ENCODE peak calls at places on chromosome 15, in four cellular contexts. N, K, D and Z are unnamed samples.

GRCh38 chr15:92877000-92877399 is 23.1 kb upstream of the CHD2 start:
- DNase-seq in K (no peak), D (no peak), N (no peak), Z (no peak)

GRCh38 chr15:65743637-65744252 is 48.3 kb downstream of the DENND4A start:
- DNase-seq in D (no peak), N (no peak), K (peak; percentile 14), Z (no peak)

GRCh38 chr15:68618339-68619302 is 39.8 kb downstream of the CORO2B start:
- DNase-seq in D (no peak), K (peak; percentile 30), N (peak; percentile 70), Z (no peak)

GRCh38 chr15:72196409-72197044 is 1.1 kb downstream of the GRAMD2A start:
- DNase-seq in D (no peak), K (no peak), N (no peak), Z (no peak)

GRCh38 chr15:98850991-98851776 is 156.4 kb downstream of the PGPEP1L start:
- DNase-seq in K (peak; percentile 91), N (peak; percentile 70), D (peak; percentile 57), Z (peak; percentile 84)

GRCh38 chr15:39593071-39594055 is 12.5 kb downstream of the THBS1 start:
- DNase-seq in N (peak; percentile 34), D (no peak), K (no peak), Z (no peak)

GRCh38 chr15:31263751-31264533 is 62.7 kb upstream of the KLF13 start:
- DNase-seq in D (no peak), K (no peak), N (no peak), Z (peak; percentile 24)

GRCh38 chr15:99731336-99732267 is 1.6 kb downstream of the LYSMD4 start:
- DNase-seq in K (peak; percentile 63), D (no peak), N (no peak), Z (peak; percentile 60)

GRCh38 chr15:97410907-97411575 is 549.5 kb upstream of the ARRDC4 start:
- DNase-seq in K (no peak), D (no peak), N (no peak), Z (no peak)

GRCh38 chr15:74635228-74635627 is 19.6 kb downstream of the CLK3 start:
- DNase-seq in K (peak; percentile 77), N (peak; percentile 61), D (no peak), Z (peak; percentile 73)

GRCh38 chr15:66701422-66702034 is 508 bp upstream of the SMAD6 start:
- DNase-seq in N (no peak), D (no peak), K (peak; percentile 78), Z (peak; percentile 60)

GRCh38 chr15:40340740-40341400 is at the start of gene CCDC9B:
- DNase-seq in K (no peak), D (no peak), N (peak; percentile 84), Z (no peak)

GRCh38 chr15:59191855-59192237 is 14.8 kb upstream of the LDHAL6B start:
- DNase-seq in K (no peak), D (no peak), N (peak; percentile 96), Z (no peak)

GRCh38 chr15:37101634-37102314 is 1.4 kb upstream of the MEIS2 start:
- DNase-seq in N (peak; percentile 70), K (peak; percentile 55), D (no peak), Z (peak; percentile 83)

GRCh38 chr15:25501828-25502446 is 63.1 kb upstream of the UBE3A start:
- DNase-seq in N (peak; percentile 41), D (no peak), K (peak; percentile 83), Z (peak; percentile 45)

GRCh38 chr15:70912187-70912586 is 19.6 kb downstream of the LRRC49 start:
- DNase-seq in N (no peak), D (no peak), K (no peak), Z (no peak)

GRCh38 chr15:70910958-70911357 is 18.3 kb downstream of the LRRC49 start:
- DNase-seq in N (no peak), K (no peak), D (no peak), Z (no peak)

GRCh38 chr15:70921297-70921696 is 28.7 kb downstream of the LRRC49 start:
- DNase-seq in D (no peak), K (no peak), N (peak; percentile 76), Z (no peak)

GRCh38 chr15:70917955-70918354 is 25.3 kb downstream of the LRRC49 start:
- DNase-seq in N (no peak), K (no peak), D (no peak), Z (no peak)

DNA sequence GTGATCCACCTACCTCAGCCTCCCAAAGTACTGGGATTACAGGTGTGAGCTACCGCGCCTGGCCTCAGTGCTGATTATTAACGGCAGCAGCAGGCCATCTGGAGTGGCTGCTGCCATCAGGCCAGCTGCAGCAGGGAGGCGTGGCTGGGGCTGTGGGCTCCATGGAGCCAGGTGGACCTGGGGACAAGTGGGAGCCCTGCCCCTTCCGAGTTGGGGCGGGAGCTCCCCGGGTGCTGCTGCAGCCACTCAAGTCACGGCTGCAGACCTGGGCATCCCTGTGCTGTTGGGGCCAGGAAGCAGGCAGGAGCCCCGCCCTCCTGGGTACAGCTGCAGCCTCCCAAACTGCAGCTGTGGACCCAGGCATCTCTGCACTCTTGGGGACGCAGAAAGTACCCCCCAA is 23.9 kb downstream of the LRRC49 start:
- DNase-seq in K (no peak), D (no peak), N (no peak), Z (peak; percentile 30)
- H3K56ac ChIP-seq in K (no peak overlapping the region), D (no peak overlapping the region), N (no peak overlapping the region), Z (no peak overlapping the region)

DNA sequence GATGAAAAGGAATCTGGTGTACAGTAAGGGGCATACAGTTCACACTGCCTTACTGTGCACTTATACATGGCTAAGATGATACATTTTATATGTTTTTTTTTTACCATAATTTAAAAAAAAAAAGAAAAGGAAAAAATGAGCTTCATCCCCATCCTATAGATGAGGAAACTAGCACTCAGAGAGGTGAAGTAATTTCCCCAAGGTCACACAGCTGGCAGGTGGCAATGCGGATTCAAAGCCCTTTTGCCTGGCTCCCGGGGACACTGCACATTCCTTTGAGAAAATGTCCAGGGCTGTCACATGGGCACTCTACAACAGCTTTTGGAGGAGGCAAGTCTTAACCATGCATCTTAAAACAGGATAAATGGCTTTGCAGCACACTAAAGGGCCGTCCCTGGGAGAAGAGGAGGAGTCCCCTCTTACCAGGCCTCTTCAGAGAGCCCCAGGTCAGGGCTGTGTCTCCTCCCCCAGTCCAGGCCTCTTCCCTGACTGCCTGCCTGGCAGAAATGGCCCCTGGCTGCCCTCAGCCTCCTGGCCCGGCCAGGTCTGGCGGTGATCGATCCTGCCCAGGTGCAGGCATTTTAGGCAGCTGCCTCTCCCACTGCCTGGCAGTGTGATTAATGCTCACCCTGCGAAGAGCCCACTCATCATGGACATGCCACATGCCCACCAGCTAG is 95.1 kb upstream of the LINGO1 start:
- DNase-seq in D (no peak), K (no peak), N (no peak), Z (no peak)
- H3K23ac ChIP-seq in D (no peak overlapping the region), K (no peak overlapping the region), N (no peak overlapping the region), Z (no peak overlapping the region)

GRCh38 chr15:48556159-48556897 is 89.2 kb downstream of the FBN1 start:
- DNase-seq in D (no peak), N (peak; percentile 20), K (no peak), Z (no peak)

GRCh38 chr15:48555244-48555804 is 90.2 kb downstream of the FBN1 start:
- DNase-seq in K (peak; percentile 18), D (no peak), N (peak; percentile 88), Z (no peak)

GRCh38 chr15:48553559-48553958 is 92.0 kb downstream of the FBN1 start:
- DNase-seq in K (no peak), D (no peak), N (peak; percentile 62), Z (no peak)

GRCh38 chr15:48550822-48551525 is 94.5 kb downstream of the FBN1 start:
- DNase-seq in D (no peak), N (no peak), K (no peak), Z (no peak)

GRCh38 chr15:48554112-48554511 is 91.4 kb downstream of the FBN1 start:
- DNase-seq in D (no peak), K (no peak), N (no peak), Z (no peak)
- H3K56ac ChIP-seq in D (no peak overlapping the region), K (no peak overlapping the region), N (peak overlapping the region; percentile 82), Z (no peak overlapping the region)

GRCh38 chr15:75725021-75725718 is 12.5 kb upstream of the CSPG4 start:
- DNase-seq in K (no peak), N (no peak), D (no peak), Z (no peak)
- H3K23ac ChIP-seq in K (no peak overlapping the region), N (no peak overlapping the region), D (no peak overlapping the region), Z (no peak overlapping the region)

GRCh38 chr15:78065284-78065872 is 12.1 kb downstream of the TBC1D2B start:
- DNase-seq in N (peak; percentile 99), K (peak; percentile 65), D (no peak), Z (no peak)
- H3K56ac ChIP-seq in N (peak overlapping the region; percentile 75), K (no peak overlapping the region), D (no peak overlapping the region), Z (no peak overlapping the region)

DNA sequence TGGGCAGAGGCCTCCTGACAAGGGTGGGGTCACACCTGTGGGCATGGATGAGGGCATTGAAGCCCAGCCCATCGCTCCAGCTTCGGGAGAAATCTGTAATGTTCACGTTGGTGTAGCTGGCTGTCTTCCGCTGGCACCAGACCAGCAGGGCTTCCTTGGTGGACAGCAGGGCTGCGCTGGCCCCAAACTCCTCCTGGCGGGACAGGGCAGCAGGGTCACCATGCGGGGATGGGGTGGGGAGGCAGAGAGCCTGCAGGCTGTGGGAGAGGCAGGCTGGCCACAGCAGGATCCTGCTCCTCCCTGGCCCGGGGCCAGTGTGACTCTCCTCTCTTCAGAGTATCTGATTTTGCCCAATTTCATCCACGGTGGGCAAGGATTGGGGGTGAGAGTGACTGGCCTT is 6.0 kb downstream of the SPTBN5 start:
- DNase-seq in D (no peak), N (no peak), K (no peak), Z (no peak)
- H3K23ac ChIP-seq in D (no peak overlapping the region), N (no peak overlapping the region), K (no peak overlapping the region), Z (no peak overlapping the region)

DNA sequence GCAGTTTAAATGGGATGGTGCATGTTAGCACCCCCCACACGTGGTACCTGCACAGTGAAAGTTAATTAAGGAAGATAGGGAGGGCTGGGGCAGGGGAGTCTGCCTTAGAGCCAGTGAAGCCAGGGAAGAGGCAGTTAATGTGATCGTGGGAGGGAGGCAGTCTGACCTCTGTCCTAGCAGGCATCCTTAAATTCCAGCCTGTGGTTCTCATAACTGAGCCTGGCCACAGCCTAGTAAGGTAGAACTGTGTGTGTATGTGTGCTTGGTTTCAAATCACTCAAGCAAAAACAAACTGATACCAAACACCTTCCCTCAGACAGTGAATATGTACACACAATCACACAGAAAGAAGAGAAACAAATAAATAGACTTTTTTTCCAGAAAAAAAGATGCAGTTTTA is 319.1 kb upstream of the TLE3 start:
- DNase-seq in D (no peak), K (no peak), N (no peak), Z (no peak)
- H3K56ac ChIP-seq in D (no peak overlapping the region), K (no peak overlapping the region), N (no peak overlapping the region), Z (no peak overlapping the region)

DNA sequence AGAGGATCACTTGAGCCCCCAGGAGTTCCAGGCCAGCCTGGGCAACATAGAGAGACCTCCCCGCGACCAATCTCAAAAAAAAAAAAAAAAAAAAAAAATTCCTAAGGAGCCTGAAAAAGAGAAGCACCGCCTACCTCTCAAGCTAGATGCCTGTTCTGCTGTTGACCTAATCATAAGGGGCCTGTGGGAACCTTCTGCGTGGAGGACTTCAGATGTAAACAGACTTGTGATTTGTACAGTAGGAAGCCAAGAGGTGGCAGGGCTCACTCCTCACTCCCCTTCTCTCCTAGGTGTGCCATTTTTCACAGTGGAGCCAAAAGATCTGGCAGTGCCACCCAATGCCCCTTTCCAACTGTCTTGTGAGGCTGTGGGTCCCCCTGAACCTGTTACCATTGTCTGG is 3.2 kb downstream of the TYRO3 start:
- DNase-seq in D (no peak), K (no peak), N (no peak), Z (no peak)
- H3K23ac ChIP-seq in D (no peak overlapping the region), K (no peak overlapping the region), N (no peak overlapping the region), Z (no peak overlapping the region)